ENCODE peak calls at places on chromosome 17, in ten cellular contexts. J is CD8-positive, alpha-beta T cell; Q is neural progenitor cell; G is ovary; I is neural crest cell; X is sigmoid colon; Z is left ventricle myocardium inferior; B is BJ; R is GM12865; L is glutamatergic neuron. O is an unnamed sample.

GRCh38 chr17:78722101-78722761 is 59.8 kb downstream of the CYTH1 start:
- DNase-seq in B (no peak), L (peak), G (no peak), Q (peak), R (peak), I (no peak), J (no peak), Z (peak), X (peak), O (no peak)

GRCh38 chr17:33674685-33675084 is 381.6 kb upstream of the ASIC2 start:
- DNase-seq in J (no peak), B (peak), Z (peak), Q (peak), G (peak), I (peak), X (no peak), L (peak), R (peak), O (no peak)

GRCh38 chr17:47262586-47262985 is 9.0 kb downstream of the ITGB3 start:
- DNase-seq in I (no peak), B (no peak), J (no peak), Z (no peak), R (peak), X (no peak), G (no peak), L (no peak), Q (no peak), O (no peak)

GRCh38 chr17:28216032-28216431 is 103.0 kb upstream of the TMEM97 start:
- DNase-seq in X (no peak), G (no peak), Q (no peak), L (no peak), Z (no peak), J (no peak), B (no peak), R (no peak), I (no peak), O (peak)

GRCh38 chr17:4856937-4857314 is 23.8 kb downstream of the MINK1 start:
- DNase-seq in Z (no peak), B (no peak), L (no peak), J (no peak), Q (no peak), R (no peak), I (no peak), G (no peak), X (no peak), O (no peak)

GRCh38 chr17:78315355-78316114 is 44.3 kb downstream of the SOCS3 start:
- DNase-seq in B (peak), G (peak), X (peak), L (no peak), J (no peak), Z (peak), Q (no peak), I (no peak), R (peak), O (peak)

GRCh38 chr17:82559779-82560642 is 40.5 kb downstream of the FOXK2 start:
- DNase-seq in G (no peak), X (no peak), J (no peak), Q (no peak), Z (no peak), B (no peak), R (no peak), I (no peak), L (no peak), O (no peak)

GRCh38 chr17:10058924-10059683 is 139.3 kb downstream of the GAS7 start:
- DNase-seq in L (no peak), X (peak), Q (no peak), R (peak), J (no peak), I (no peak), G (no peak), Z (no peak), B (no peak), O (no peak)

GRCh38 chr17:19346351-19347255 is 15.9 kb downstream of the B9D1 start:
- DNase-seq in I (no peak), Q (no peak), Z (peak), R (no peak), B (peak), X (peak), G (peak), L (no peak), J (no peak), O (no peak)

GRCh38 chr17:82754297-82755208 is 2.7 kb downstream of the TBCD start:
- DNase-seq in B (no peak), X (no peak), Q (peak), I (no peak), G (no peak), Z (no peak), L (peak), R (no peak), J (no peak), O (no peak)

GRCh38 chr17:31052187-31052889 is 42.4 kb upstream of the NF1 start:
- DNase-seq in G (no peak), Q (no peak), I (no peak), Z (peak), R (peak), L (no peak), B (peak), J (no peak), X (peak), O (peak)

GRCh38 chr17:42773290-42774035 is at the start of gene VPS25:
- DNase-seq in X (peak), B (peak), J (peak), L (peak), Q (peak), G (peak), Z (peak), R (peak), I (peak), O (peak)

GRCh38 chr17:55354941-55355340 is 66.7 kb downstream of the MMD start:
- DNase-seq in J (no peak), R (no peak), Q (no peak), G (no peak), Z (no peak), I (no peak), L (no peak), X (no peak), B (no peak), O (no peak)

GRCh38 chr17:31134526-31134925 is 39.7 kb downstream of the NF1 start:
- DNase-seq in L (no peak), B (no peak), R (peak), Z (no peak), I (no peak), Q (no peak), J (no peak), X (no peak), G (no peak), O (no peak)

GRCh38 chr17:83083368-83084201 is 4.2 kb downstream of the METRNL start:
- DNase-seq in B (peak), R (no peak), J (peak), I (no peak), X (peak), G (peak), Z (no peak), L (no peak), Q (no peak), O (no peak)

GRCh38 chr17:28948873-28949184 is 2.5 kb downstream of the PHF12 start:
- DNase-seq in Q (peak), L (no peak), B (no peak), J (no peak), G (no peak), R (no peak), Z (no peak), I (no peak), X (no peak), O (no peak)

GRCh38 chr17:61221597-61222471 is 177.8 kb upstream of the TBX2 start:
- DNase-seq in G (no peak), I (no peak), L (no peak), Q (no peak), J (no peak), X (no peak), Z (no peak), B (no peak), R (no peak), O (no peak)

GRCh38 chr17:50297407-50297865 is 23.2 kb downstream of the TMEM92 start:
- DNase-seq in R (peak), G (peak), L (peak), I (peak), J (peak), X (peak), Z (peak), Q (peak), B (no peak), O (peak)

GRCh38 chr17:7885357-7886226 is 3.0 kb upstream of the CHD3 start:
- DNase-seq in I (peak), R (peak), B (no peak), J (peak), L (peak), Z (peak), X (peak), G (peak), Q (peak), O (no peak)

GRCh38 chr17:77580956-77581355 is 377.5 kb upstream of the TNRC6C start:
- DNase-seq in J (no peak), L (no peak), Q (no peak), X (no peak), B (no peak), G (no peak), Z (no peak), I (no peak), R (no peak), O (no peak)

GRCh38 chr17:30600830-30601494 is 123.8 kb downstream of the GOSR1 start:
- DNase-seq in G (peak), Q (peak), L (no peak), B (no peak), J (no peak), I (no peak), X (no peak), Z (no peak), R (peak), O (no peak)

GRCh38 chr17:66549312-66549705 is 246.9 kb downstream of the PRKCA start:
- DNase-seq in I (no peak), R (no peak), Q (no peak), B (no peak), L (no peak), Z (no peak), X (no peak), G (no peak), J (no peak), O (no peak)

GRCh38 chr17:48484256-48484655 is 46.6 kb downstream of the HOXB1 start:
- DNase-seq in L (no peak), B (no peak), Z (no peak), J (no peak), X (no peak), G (no peak), R (no peak), I (no peak), Q (no peak), O (no peak)

GRCh38 chr17:49076575-49077384 is 55.8 kb upstream of the B4GALNT2 start:
- DNase-seq in L (no peak), Z (no peak), B (peak), Q (no peak), G (no peak), X (no peak), R (no peak), I (no peak), J (no peak), O (no peak)

GRCh38 chr17:78128616-78129384 is at the start of gene TMC6:
- DNase-seq in I (peak), B (no peak), Q (peak), J (peak), Z (no peak), L (no peak), G (no peak), R (peak), X (peak), O (no peak)

GRCh38 chr17:41333098-41333497 is 17.5 kb downstream of the KRT33A start:
- DNase-seq in I (no peak), R (no peak), B (no peak), J (no peak), L (no peak), Q (no peak), G (no peak), X (no peak), Z (no peak), O (no peak)

GRCh38 chr17:1916963-1917715 is 87.3 kb downstream of the RPA1 start:
- DNase-seq in Q (no peak), B (no peak), L (peak), I (no peak), X (no peak), R (no peak), J (no peak), G (no peak), Z (no peak), O (no peak)

GRCh38 chr17:41442772-41443171 is 2.0 kb upstream of the KRT38 start:
- DNase-seq in B (peak), Z (no peak), R (no peak), G (no peak), J (no peak), X (no peak), L (no peak), Q (no peak), I (no peak), O (no peak)

GRCh38 chr17:5780476-5780875 is 196.2 kb upstream of the NLRP1 start:
- DNase-seq in L (no peak), G (no peak), J (no peak), Z (no peak), X (no peak), Q (no peak), B (no peak), I (no peak), R (no peak), O (no peak)

GRCh38 chr17:42210046-42210445 is 15.8 kb upstream of the GHDC start:
- DNase-seq in G (no peak), Z (no peak), R (no peak), Q (no peak), X (no peak), I (no peak), J (no peak), B (no peak), L (no peak), O (no peak)

GRCh38 chr17:43360376-43360738 is 38.4 kb upstream of the ARL4D start:
- DNase-seq in L (no peak), R (no peak), B (no peak), Z (no peak), I (no peak), X (peak), J (peak), Q (no peak), G (no peak), O (no peak)

DNA sequence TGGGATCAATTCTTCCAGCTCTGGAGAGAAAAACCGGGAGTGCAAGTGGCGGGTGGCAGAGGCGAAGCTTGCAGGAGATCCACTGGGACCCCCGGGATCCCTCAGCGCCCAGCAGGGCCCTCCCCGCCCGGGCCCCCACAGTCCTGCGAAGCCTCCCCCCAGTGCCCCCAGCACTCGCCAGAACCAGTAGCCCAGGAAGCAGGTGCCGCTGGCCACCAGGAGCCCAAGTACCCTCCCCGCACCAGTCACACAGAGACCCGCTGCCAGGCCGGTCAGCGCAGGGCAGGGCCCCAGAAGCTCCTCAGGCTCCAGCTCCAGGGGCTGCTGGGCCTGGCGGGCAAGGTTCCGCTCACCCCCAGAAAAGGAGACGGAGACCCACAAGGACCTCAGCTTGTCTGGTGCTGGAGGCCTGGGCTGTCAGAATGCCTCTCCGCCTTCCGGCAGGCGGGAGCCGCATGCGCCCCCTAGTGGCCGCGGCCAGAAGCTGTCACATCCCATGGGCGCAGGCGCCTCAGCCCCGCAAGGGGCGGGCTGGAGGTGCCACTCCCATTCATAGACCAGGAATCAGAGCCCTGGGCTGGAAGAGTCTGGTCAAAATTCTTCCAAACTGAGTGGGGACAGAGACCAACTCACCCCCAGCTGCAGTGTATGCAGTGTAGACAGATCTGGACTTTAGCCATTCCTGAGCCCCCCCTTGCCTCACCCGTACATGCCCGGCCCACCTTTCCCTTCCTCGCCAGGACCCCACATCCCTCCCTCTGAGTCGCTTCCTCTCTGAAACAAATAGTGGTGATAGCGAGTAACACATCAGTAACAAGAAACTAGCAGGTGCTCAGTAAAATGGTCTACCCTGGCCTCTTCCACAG is 1002.3 kb downstream of the KCNJ18 start:
- DNase-seq in I (no peak), J (no peak), L (no peak), X (no peak), R (no peak), Z (no peak), G (no peak), Q (no peak), B (no peak), O (peak)
- TF ChIP-seq CTCF in I (no peak), J (no peak), L (peak), X (no peak), R (peak), Z (no peak), G (no peak), Q (peak), B (peak), O (no peak)

GRCh38 chr17:72657467-72658317 is 434.8 kb downstream of the SLC39A11 start:
- DNase-seq in X (no peak), L (no peak), Q (no peak), Z (no peak), G (no peak), R (peak), J (no peak), B (no peak), I (no peak), O (no peak)
- TF ChIP-seq CTCF in X (no peak), L (no peak), Q (peak), Z (no peak), G (no peak), R (no peak), J (no peak), B (peak), I (no peak), O (no peak)

GRCh38 chr17:75270218-75270965 is 639 bp downstream of the MIF4GD start:
- DNase-seq in Z (peak), X (peak), J (no peak), I (peak), Q (peak), R (peak), B (peak), L (peak), G (peak), O (peak)
- TF ChIP-seq CTCF in Z (peak), X (no peak), J (no peak), I (peak), Q (no peak), R (peak), B (peak), L (no peak), G (no peak), O (peak)

DNA sequence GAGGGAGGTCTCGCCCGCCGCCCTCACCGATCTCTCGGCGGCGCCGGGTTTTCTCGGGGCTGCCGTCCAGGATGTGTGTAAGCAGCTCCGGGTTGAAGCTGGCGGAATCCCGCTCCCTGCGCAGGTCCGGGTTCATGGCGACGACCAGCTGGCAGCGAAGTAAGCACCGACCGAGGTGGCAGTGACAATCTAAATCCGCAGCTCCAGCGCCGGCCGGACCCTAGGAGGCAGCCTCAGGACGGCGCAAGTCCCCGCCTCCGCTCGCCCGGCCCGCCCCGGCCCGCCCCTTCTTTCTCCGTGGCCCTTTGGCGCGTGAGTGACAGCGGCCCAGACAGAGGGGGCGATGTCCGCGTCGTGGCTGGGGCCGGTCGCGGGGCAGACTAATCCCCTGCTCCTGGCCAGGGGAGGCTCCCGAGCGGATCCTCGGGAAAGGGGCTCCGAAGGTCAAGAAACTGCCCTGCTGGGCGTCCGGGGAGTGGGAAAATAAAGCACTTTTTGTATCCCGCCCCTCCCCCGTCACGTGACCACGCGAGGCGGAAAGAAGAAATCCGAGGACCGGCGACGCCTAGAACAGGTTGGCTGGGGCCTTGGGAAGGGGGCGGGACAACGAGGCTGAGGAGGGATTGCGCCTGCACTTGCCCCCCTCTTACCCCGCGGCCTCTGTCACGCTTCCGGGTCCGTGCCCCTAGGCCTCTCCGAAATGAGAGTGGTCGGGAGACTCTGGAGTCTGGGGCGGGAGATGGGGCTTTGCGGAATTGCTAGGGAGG is at the start of the genes ACOX1 and TEN1:
- DNase-seq in L (peak), J (peak), B (peak), R (peak), X (peak), Z (peak), Q (peak), G (peak), I (peak), O (peak)
- TF ChIP-seq CTCF in L (peak), J (no peak), B (peak), R (peak), X (no peak), Z (peak), Q (peak), G (peak), I (peak), O (peak)

GRCh38 chr17:17313350-17313991 is 10.3 kb downstream of the NT5M start:
- DNase-seq in Q (peak), X (peak), B (no peak), L (peak), J (peak), R (peak), Z (peak), G (no peak), I (no peak), O (no peak)
- TF ChIP-seq CTCF in Q (peak), X (no peak), B (peak), L (no peak), J (peak), R (peak), Z (peak), G (no peak), I (peak), O (peak)

DNA sequence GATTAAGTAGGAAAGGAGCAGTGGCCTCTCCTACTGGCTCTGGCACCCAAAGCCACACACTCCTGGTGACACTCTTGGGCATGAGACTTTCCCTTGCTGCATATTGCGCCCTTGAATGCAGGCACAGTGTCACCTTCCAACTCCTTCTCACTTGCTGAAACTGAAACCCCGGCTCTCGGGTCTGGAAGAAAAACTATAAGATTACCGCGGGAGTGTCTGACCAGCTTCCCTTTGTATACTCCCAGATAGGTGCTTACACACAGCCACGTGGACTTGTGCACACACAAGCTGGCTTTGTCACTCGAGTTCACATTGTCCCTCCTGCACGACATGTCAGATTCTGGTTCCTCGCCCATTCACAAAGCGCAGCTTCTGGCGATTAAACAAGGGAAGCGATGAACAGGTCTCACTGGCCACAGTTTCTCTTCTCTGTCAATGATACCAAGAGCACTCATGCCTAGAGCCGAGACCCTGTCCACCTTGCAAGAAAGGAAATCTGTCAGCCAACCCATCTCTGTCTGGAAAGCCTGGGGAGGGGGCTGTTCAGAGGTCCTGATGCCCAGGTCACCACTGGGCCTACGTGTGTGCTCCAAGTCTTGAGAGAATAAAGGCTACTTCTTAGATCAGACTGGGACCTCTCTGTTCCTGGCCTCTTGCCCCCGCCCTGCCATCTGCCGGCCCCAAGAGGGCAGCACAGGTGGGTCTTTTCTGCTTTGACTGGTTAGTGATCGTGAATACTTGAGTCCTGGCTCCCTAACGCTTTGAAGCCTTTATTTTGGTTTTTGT is 104.5 kb downstream of the MRM1 start:
- DNase-seq in Z (no peak), L (peak), I (no peak), B (no peak), Q (peak), X (no peak), R (peak), J (no peak), G (no peak), O (no peak)
- TF ChIP-seq CTCF in Z (peak), L (peak), I (peak), B (peak), Q (peak), X (no peak), R (peak), J (peak), G (no peak), O (peak)

O was measured in osteocyte.